ENCODE peak calls at places on chromosome 21, in five cellular contexts. T is K562, O is HepG2, C is A549, D is GM12878. E is an unnamed sample.
A peak's percentile ranks its signal among the peaks of the same experiment; 100 is the strongest.

GRCh38 chr21:38250991-38251418 is 5.8 kb upstream of the KCNJ15 start:
- DNase-seq in T (no peak), O (no peak), D (no peak), C (no peak), E (no peak)

GRCh38 chr21:34878501-34878900 is 170.6 kb downstream of the RUNX1 start:
- DNase-seq in T (no peak), O (peak; percentile 23), D (no peak), C (no peak), E (no peak)

GRCh38 chr21:32424674-32425073 is 12.2 kb downstream of the EVA1C start:
- DNase-seq in C (no peak), T (no peak), D (no peak), O (no peak), E (no peak)

GRCh38 chr21:45547211-45547900 is 5.1 kb upstream of the SLC19A1 start:
- DNase-seq in O (no peak), C (no peak), D (no peak), T (no peak), E (no peak)

GRCh38 chr21:45506836-45507522 is 35.3 kb downstream of the SLC19A1 start:
- DNase-seq in C (no peak), O (no peak), T (no peak), D (no peak), E (no peak)

GRCh38 chr21:37383066-37383465 is 16.5 kb downstream of the DYRK1A start:
- DNase-seq in C (no peak), D (no peak), O (no peak), T (no peak), E (no peak)

GRCh38 chr21:45607021-45607921 is 36.3 kb upstream of the PCBP3 start:
- DNase-seq in D (no peak), C (no peak), O (no peak), T (no peak), E (no peak)

GRCh38 chr21:39385299-39386145 is 36.6 kb upstream of the HMGN1 start:
- DNase-seq in C (peak; percentile 89), D (no peak), O (peak; percentile 95), T (no peak), E (no peak)

GRCh38 chr21:32690085-32690484 is 37.7 kb downstream of the SYNJ1 start:
- DNase-seq in D (no peak), O (no peak), C (no peak), T (no peak), E (no peak)

GRCh38 chr21:23131177-23131576 is 2133.0 kb downstream of the NCAM2 start:
- DNase-seq in D (no peak), T (no peak), O (no peak), C (no peak), E (no peak)

GRCh38 chr21:45632165-45632896 is 11.2 kb upstream of the PCBP3 start:
- DNase-seq in T (no peak), D (no peak), O (no peak), C (no peak), E (no peak)

GRCh38 chr21:32459972-32460371 is 47.5 kb downstream of the EVA1C start:
- DNase-seq in C (no peak), O (no peak), D (no peak), T (no peak), E (no peak)

GRCh38 chr21:46052703-46053651 is 44.9 kb upstream of the COL6A2 start:
- DNase-seq in D (no peak), C (no peak), O (no peak), T (no peak), E (no peak)

GRCh38 chr21:23887709-23888303 is 1719.5 kb downstream of the MRPL39 start:
- DNase-seq in T (no peak), C (no peak), D (no peak), O (no peak), E (no peak)

GRCh38 chr21:33760641-33761103 is 118.4 kb downstream of the ITSN1 start:
- DNase-seq in D (no peak), T (no peak), C (no peak), O (no peak), E (no peak)

GRCh38 chr21:45768011-45768740 is 124.7 kb downstream of the PCBP3 start:
- DNase-seq in O (no peak), D (no peak), C (no peak), T (no peak), E (no peak)

GRCh38 chr21:38622081-38622826 is 124.0 kb upstream of the ERG start:
- DNase-seq in C (no peak), D (no peak), T (no peak), O (no peak), E (no peak)

GRCh38 chr21:45954271-45954670 is 27.3 kb upstream of the COL6A1 start:
- DNase-seq in D (no peak), C (no peak), O (no peak), T (no peak), E (no peak)

GRCh38 chr21:32334980-32335471 is 36.4 kb downstream of the MRAP start:
- DNase-seq in T (no peak), D (no peak), O (no peak), C (no peak), E (no peak)

GRCh38 chr21:45455321-45456013 is 50.5 kb downstream of the COL18A1 start:
- DNase-seq in D (no peak), O (no peak), C (no peak), T (no peak), E (no peak)

GRCh38 chr21:36509966-36510742 is 30.2 kb upstream of the CLDN14 start:
- DNase-seq in D (no peak), O (no peak), T (no peak), C (no peak), E (no peak)

GRCh38 chr21:27086630-27087029 is 119.7 kb upstream of the ADAMTS5 start:
- DNase-seq in D (no peak), T (no peak), C (no peak), O (no peak), E (no peak)

GRCh38 chr21:27362249-27362648 is 395.4 kb upstream of the ADAMTS5 start:
- DNase-seq in C (no peak), D (no peak), T (no peak), O (no peak), E (no peak)

GRCh38 chr21:14977814-14978213 is 87.0 kb downstream of the NRIP1 start:
- DNase-seq in C (no peak), T (no peak), D (no peak), O (no peak), E (no peak)

GRCh38 chr21:17501107-17502006 is 11.5 kb upstream of the CXADR start:
- DNase-seq in T (no peak), O (peak; percentile 98), D (no peak), C (no peak), E (no peak)

GRCh38 chr21:33884361-33885157 is 31.0 kb downstream of the ATP5PO start:
- DNase-seq in O (no peak), D (no peak), C (no peak), T (no peak), E (no peak)

GRCh38 chr21:14500873-14501272 is 45.2 kb downstream of the SAMSN1 start:
- DNase-seq in O (no peak), T (no peak), D (no peak), C (no peak), E (no peak)

GRCh38 chr21:37619464-37619974 is 252.9 kb downstream of the DYRK1A start:
- DNase-seq in O (no peak), T (no peak), C (no peak), D (no peak), E (no peak)

GRCh38 chr21:41280115-41280919 is 36.3 kb upstream of the FAM3B start:
- DNase-seq in T (no peak), O (no peak), D (no peak), C (no peak), E (no peak)
- TF ChIP-seq CEBPB in T (no peak), O (no peak), D (no peak), C (no peak), E (no peak)

GRCh38 chr21:26057488-26058170 is 112.9 kb downstream of the APP start:
- DNase-seq in T (no peak), O (no peak), D (no peak), C (no peak), E (no peak)
- TF ChIP-seq POLR2A in T (no peak), O (no peak), D (no peak), C (no peak), E (no peak)

GRCh38 chr21:41933259-41934079 is 20.3 kb downstream of the C2CD2 start:
- DNase-seq in D (no peak), O (no peak), T (no peak), C (no peak), E (no peak)
- TF ChIP-seq KDM1A in D (no peak), O (no peak), T (no peak), C (no peak), E (no peak)

GRCh38 chr21:41707231-41707988 is 59.4 kb downstream of the RIPK4 start:
- DNase-seq in C (no peak), D (no peak), O (no peak), T (no peak), E (no peak)

GRCh38 chr21:41705546-41706262 is 61.1 kb downstream of the RIPK4 start:
- DNase-seq in T (no peak), C (no peak), D (no peak), O (no peak), E (no peak)

GRCh38 chr21:41706263-41706639 is 60.6 kb downstream of the RIPK4 start:
- DNase-seq in C (no peak), D (no peak), O (no peak), T (no peak), E (no peak)

GRCh38 chr21:41709166-41709565 is 57.7 kb downstream of the RIPK4 start:
- DNase-seq in T (no peak), C (no peak), D (no peak), O (no peak), E (no peak)

GRCh38 chr21:41706678-41707077 is 60.2 kb downstream of the RIPK4 start:
- DNase-seq in D (no peak), C (no peak), T (peak; percentile 47), O (peak; percentile 86), E (no peak)
- TF ChIP-seq CEBPB in D (no peak), C (no peak), T (no peak), O (peak; percentile 93), E (no peak)

DNA sequence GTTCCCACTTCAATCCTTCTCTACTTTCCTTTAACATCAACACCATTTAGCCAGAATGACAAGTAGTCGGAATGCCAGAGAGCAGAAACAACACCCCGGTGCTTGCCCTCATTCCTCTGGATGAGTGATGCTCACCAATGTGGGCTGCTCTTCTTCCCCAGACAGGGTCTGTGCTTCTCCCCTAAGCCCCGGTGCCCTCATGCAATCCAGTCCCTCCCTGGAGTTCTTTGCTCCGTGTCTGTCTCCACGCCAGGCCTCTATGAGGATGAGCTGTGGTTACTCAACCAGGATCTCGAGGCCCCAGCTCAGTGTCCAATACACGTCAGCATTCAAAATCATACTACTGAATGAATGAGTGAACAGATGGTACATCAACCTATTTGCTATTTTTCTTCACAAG is 29.7 kb upstream of the PDE9A start:
- DNase-seq in T (no peak), O (no peak), C (no peak), D (no peak), E (no peak)
- TF ChIP-seq POLR2A in T (no peak), O (no peak), C (no peak), D (no peak), E (no peak)

DNA sequence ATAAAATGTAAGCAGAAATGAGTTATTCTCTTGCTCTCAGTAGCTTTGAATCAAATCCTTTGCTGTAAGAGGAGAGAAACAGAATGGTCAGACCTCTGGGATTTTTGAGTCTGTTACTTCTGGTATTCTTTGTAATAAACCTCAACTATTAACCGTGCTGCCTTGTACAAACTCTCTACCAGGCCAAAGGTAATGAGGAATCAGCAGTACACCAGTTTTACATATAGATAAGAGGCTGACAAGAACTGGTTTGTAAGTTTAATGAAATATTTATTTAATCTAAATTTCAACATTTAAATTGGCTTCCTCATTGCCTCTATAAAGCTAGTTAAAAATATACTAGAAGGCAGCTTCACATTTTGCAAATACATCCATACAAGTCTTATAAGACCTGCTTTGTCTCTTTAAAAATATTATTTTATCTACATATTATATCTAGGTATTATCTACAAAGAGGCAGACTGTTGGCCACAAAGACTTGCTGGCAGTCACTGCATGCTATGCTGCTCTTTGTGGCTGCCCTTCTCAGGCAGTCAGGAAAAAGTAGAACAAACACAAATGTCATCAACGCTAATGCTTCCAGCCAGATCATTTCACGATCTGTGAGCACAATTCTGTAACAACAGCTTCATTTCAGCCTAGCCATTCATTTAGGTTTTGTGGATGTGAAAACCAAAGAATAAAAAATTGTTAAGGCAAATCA is 173.0 kb downstream of the GABPA start:
- DNase-seq in O (no peak), T (no peak), D (no peak), C (no peak), E (no peak)
- TF ChIP-seq KDM1A in O (no peak), T (no peak), D (no peak), C (no peak), E (no peak)

E was measured in H1.